ENCODE peak calls at places on chromosomes 4 and X, in four cellular contexts. G, P, S and R are unnamed samples.

GRCh38 chr4:112370466-112370865 is 73.3 kb downstream of the ALPK1 start:
- DNase-seq in G (no peak), P (peak; percentile 15), S (no peak), R (no peak)

GRCh38 chr4:742742-743311 is 37.2 kb downstream of the PCGF3 start:
- DNase-seq in P (no peak), S (peak; percentile 29), G (peak; percentile 69), R (peak; percentile 81)

GRCh38 chrX:109448539-109448938 is 33.3 kb downstream of the GUCY2F start:
- DNase-seq in S (no peak), P (no peak), G (no peak), R (no peak)

GRCh38 chr4:40718571-40718970 is 31.2 kb upstream of the NSUN7 start:
- DNase-seq in S (no peak), G (no peak), P (no peak), R (no peak)

GRCh38 chr4:40832175-40832574 is 82.4 kb downstream of the NSUN7 start:
- DNase-seq in P (no peak), G (no peak), S (no peak), R (no peak)

GRCh38 chr4:158841540-158841939 is 72.7 kb downstream of the FNIP2 start:
- DNase-seq in S (no peak), P (no peak), G (no peak), R (no peak)

GRCh38 chrX:115226929-115227328 is 7.0 kb downstream of the LRCH2 start:
- DNase-seq in P (no peak), G (no peak), S (no peak), R (peak; percentile 74)

GRCh38 chr4:8642651-8643321 is 50.2 kb downstream of the CPZ start:
- DNase-seq in G (no peak), S (no peak), P (no peak), R (no peak)

GRCh38 chr4:113809313-113809712 is 47.8 kb upstream of the CAMK2D start:
- DNase-seq in P (peak; percentile 9), S (no peak), G (no peak), R (no peak)

GRCh38 chrX:20116087-20116574 is 576 bp downstream of the MAP7D2 start:
- DNase-seq in P (no peak), S (no peak), G (no peak), R (no peak)

GRCh38 chr4:39642885-39643550 is 4.4 kb upstream of the SMIM14 start:
- DNase-seq in P (no peak), G (no peak), S (no peak), R (no peak)